ENCODE peak calls at places on chromosomes 11 and 22, in five cellular contexts. D, Z, Y, Q and K are unnamed samples.

GRCh38 chr11:116647305-116648080 is 125.3 kb downstream of the BUD13 start:
- DNase-seq in Y (no peak), Z (no peak), D (no peak), Q (no peak), K (no peak)

GRCh38 chr11:91946397-91947090 is 278.1 kb upstream of the FAT3 start:
- DNase-seq in Q (no peak), Z (no peak), Y (no peak), D (no peak), K (no peak)

GRCh38 chr11:18022419-18022818 is 9.6 kb upstream of the SERGEF start:
- DNase-seq in Z (no peak), Y (no peak), Q (no peak), D (no peak), K (no peak)

GRCh38 chr11:45209904-45210699 is 63.7 kb downstream of the PRDM11 start:
- DNase-seq in D (peak; percentile 93), Y (peak; percentile 45), Z (peak; percentile 85), Q (peak; percentile 74), K (peak; percentile 98)

GRCh38 chr11:119540370-119541125 is 117.6 kb upstream of the THY1 start:
- DNase-seq in D (no peak), Z (no peak), Y (peak; percentile 18), Q (no peak), K (no peak)

GRCh38 chr22:47847281-47847890 is 1084.9 kb downstream of the TBC1D22A start:
- DNase-seq in Q (no peak), D (no peak), Z (no peak), Y (no peak), K (no peak)

GRCh38 chr11:117064275-117064674 is 34.0 kb downstream of the SIK3 start:
- DNase-seq in Y (no peak), Z (no peak), Q (no peak), D (no peak), K (no peak)

GRCh38 chr11:72308226-72309073 is 64.5 kb upstream of the PHOX2A start:
- DNase-seq in D (no peak), Z (peak; percentile 39), Y (no peak), Q (no peak), K (no peak)

GRCh38 chr11:68335693-68336092 is 23.3 kb downstream of the LRP5 start:
- DNase-seq in Y (no peak), Z (no peak), D (no peak), Q (no peak), K (no peak)

GRCh38 chr11:94809251-94809650 is 41.1 kb downstream of the AMOTL1 start:
- DNase-seq in Z (no peak), Q (no peak), Y (no peak), D (no peak), K (no peak)

GRCh38 chr22:46534177-46534776 is 3.1 kb downstream of the CELSR1 start:
- DNase-seq in Y (no peak), Z (no peak), Q (no peak), D (no peak), K (no peak)

GRCh38 chr11:70501933-70502540 is 103.7 kb downstream of the CTTN start:
- DNase-seq in Q (no peak), Y (no peak), Z (no peak), D (no peak), K (peak; percentile 49)

GRCh38 chr22:20511578-20512259 is 4.3 kb downstream of the MED15 start:
- DNase-seq in Z (no peak), D (no peak), Q (no peak), Y (no peak), K (no peak)

GRCh38 chr11:86396403-86396802 is 21.7 kb downstream of the CCDC81 start:
- DNase-seq in Z (no peak), Q (no peak), D (no peak), Y (no peak), K (no peak)

GRCh38 chr22:45671051-45671782 is 417 bp upstream of the ATXN10 start:
- DNase-seq in Y (no peak), D (no peak), Z (peak; percentile 19), Q (no peak), K (peak; percentile 73)

GRCh38 chr22:44616461-44616860 is 85.5 kb upstream of the PRR5 start:
- DNase-seq in Z (no peak), Q (no peak), Y (no peak), D (no peak), K (no peak)

GRCh38 chr11:72940417-72940816 is 126.2 kb downstream of the ATG16L2 start:
- DNase-seq in Y (peak; percentile 52), Z (peak; percentile 52), D (no peak), Q (no peak), K (no peak)

GRCh38 chr11:68383976-68384501 is 71.6 kb downstream of the LRP5 start:
- DNase-seq in Y (peak; percentile 71), D (peak; percentile 74), Q (peak; percentile 88), Z (no peak), K (peak; percentile 83)

GRCh38 chr22:50112151-50113118 is 22.6 kb downstream of the MOV10L1 start:
- DNase-seq in D (peak; percentile 46), Y (no peak), Z (no peak), Q (no peak), K (no peak)

GRCh38 chr11:58028687-58029411 is 1.9 kb upstream of the OR6Q1 start:
- DNase-seq in Y (no peak), D (no peak), Z (no peak), Q (peak; percentile 19), K (no peak)

GRCh38 chr22:43890901-43891331 is 897 bp downstream of the PNPLA5 start:
- DNase-seq in D (no peak), Q (no peak), Y (no peak), Z (peak; percentile 79), K (peak; percentile 55)

GRCh38 chr11:42526366-42526765 is 785.4 kb upstream of the API5 start:
- DNase-seq in Z (no peak), D (no peak), Y (no peak), Q (no peak), K (no peak)

GRCh38 chr11:42528471-42528870 is 783.3 kb upstream of the API5 start:
- DNase-seq in Z (no peak), D (no peak), Q (no peak), Y (no peak), K (no peak)

GRCh38 chr11:42521994-42522393 is 789.8 kb upstream of the API5 start:
- DNase-seq in Z (no peak), Y (no peak), Q (no peak), D (no peak), K (no peak)

DNA sequence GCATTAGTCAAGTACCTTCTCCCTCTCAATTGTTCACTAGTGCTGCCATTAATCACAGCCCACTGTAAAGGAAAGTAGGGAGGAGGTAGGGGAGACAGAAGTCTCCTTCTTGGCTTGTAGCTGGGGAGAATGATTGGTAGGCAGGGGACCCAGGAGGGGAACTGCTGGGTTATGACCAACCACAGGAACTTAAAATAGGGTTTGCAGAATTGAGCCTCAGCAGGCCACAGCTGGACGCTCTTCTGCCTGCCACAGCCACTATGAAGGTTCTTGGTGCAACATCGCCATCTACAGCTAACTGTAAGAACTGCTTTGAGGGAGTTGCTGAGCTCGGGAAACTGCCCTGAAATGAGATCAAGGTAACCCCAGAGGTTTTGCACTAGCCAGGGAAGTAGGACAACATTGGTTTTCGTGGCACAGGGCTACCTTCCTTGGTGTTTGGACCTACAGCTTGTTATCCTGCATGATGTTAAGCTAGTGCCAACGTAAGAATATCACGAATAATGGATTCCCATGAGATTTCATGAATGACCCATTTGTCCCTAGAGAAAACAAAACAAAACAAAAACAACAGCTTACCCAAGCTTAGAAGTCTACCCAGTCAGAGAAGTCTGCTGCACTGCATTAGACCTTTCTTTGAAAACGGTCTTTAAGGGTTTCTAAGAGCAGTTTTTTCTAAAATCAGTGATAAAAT is 787.1 kb upstream of the API5 start:
- DNase-seq in Q (peak; percentile 65), D (peak; percentile 19), Y (peak; percentile 45), Z (no peak), K (peak; percentile 55)
- TF ChIP-seq EP300 in Q (no peak), D (no peak), Y (no peak), Z (no peak), K (no peak)

GRCh38 chr22:26482171-26482570 is 1.4 kb downstream of the HPS4 start:
- DNase-seq in Q (no peak), D (no peak), Y (no peak), Z (no peak), K (no peak)

GRCh38 chr22:26484360-26484706 is 656 bp downstream of the SRRD start:
- DNase-seq in D (no peak), Y (no peak), Z (no peak), Q (no peak), K (no peak)

GRCh38 chr22:26485013-26485412 is 1.3 kb downstream of the SRRD start:
- DNase-seq in Y (no peak), D (no peak), Q (no peak), Z (no peak), K (no peak)

GRCh38 chr22:26483043-26483438 is 542 bp downstream of the HPS4 start:
- DNase-seq in Z (no peak), D (no peak), Q (no peak), Y (no peak), K (no peak)

GRCh38 chr22:26483439-26484359 is at the start of the genes HPS4 and SRRD:
- DNase-seq in Y (peak; percentile 93), Z (peak; percentile 99), Q (peak; percentile 80), D (peak; percentile 92), K (peak; percentile 94)
- TF ChIP-seq EP300 in Y (no peak), Z (peak; percentile 81), Q (peak; percentile 89), D (peak; percentile 11), K (no peak)

DNA sequence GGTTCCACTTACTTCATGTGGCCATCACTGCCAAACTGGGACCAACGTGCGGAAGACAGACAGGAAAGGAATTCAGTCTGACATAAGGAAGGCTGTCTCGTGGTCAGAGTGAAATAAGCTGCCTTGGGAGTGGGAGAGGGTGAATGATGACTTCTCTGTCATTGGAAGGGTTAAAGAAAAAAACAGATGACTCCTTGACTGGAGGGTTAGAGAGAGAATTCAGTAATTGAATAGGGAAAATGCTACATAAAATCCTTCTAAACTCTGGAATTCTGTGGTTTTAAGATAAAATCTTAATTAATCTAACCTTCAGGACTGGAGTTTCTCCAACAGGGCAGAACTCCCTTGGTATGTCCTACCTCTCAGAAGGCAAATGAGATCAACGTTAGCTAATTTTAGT is 33.8 kb downstream of the RAB30 start:
- DNase-seq in D (no peak), Q (no peak), Y (no peak), Z (no peak), K (no peak)
- TF ChIP-seq EP300 in D (no peak), Q (no peak), Y (no peak), Z (no peak), K (no peak)

DNA sequence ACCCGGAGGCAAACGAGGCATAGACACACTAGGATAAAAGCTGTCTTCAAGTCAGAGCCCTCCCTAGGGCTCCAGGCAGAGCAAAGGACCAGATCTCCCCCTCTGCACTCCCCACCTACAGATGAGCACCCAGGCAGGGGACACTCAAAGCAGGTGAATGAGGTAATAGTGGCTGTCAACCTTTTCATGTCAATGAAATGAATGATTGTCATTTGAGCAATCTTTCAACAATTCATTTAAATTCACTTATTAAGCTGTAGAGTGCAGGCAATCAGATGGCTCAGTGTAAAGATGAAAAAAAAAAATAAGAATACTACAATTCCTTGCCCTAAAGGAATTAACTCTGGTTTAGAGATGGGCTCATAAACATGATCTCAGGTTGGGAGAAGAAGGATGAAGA is 427.8 kb upstream of the ISX start:
- DNase-seq in Z (no peak), D (no peak), Y (no peak), Q (no peak), K (no peak)
- TF ChIP-seq EP300 in Z (no peak), D (no peak), Y (no peak), Q (no peak), K (no peak)